ENCODE peak calls at places on chromosomes 7 and 10, in six cellular contexts. F is stimulated activated CD4-positive, alpha-beta T cell treated with anti-CD3 and anti-CD28 coated beads, Interleukin-2, amount 100 ng/mL, for 24 hours; N is adipocyte; E is left kidney; G is endothelial cell; Y is stimulated activated CD8-positive, alpha-beta memory T cell treated with anti-CD3 and anti-CD28 coated beads, Interleukin-4, amount 100 ng/mL, for 48 hours. M is an unnamed sample.

GRCh38 chr10:69731698-69732097 is 70.0 kb upstream of the COL13A1 start:
- DNase-seq in F (no peak), N (no peak), E (no peak), G (no peak), Y (no peak), M (no peak)

GRCh38 chr7:93119191-93119905 is 1.6 kb upstream of the SAMD9 start:
- DNase-seq in F (no peak), N (peak; percentile 46), E (no peak), G (no peak), Y (no peak), M (no peak)

GRCh38 chr10:113177936-113178335 is 227.9 kb downstream of the TCF7L2 start:
- DNase-seq in F (no peak), N (no peak), E (no peak), G (no peak), Y (no peak), M (no peak)

GRCh38 chr7:74403521-74404387 is 50.0 kb upstream of the GTF2IRD1 start:
- DNase-seq in F (no peak), N (no peak), E (no peak), G (no peak), Y (no peak), M (no peak)

GRCh38 chr10:79081353-79082034 is 12.7 kb downstream of the ZMIZ1 start:
- DNase-seq in F (no peak), N (peak; percentile 86), E (no peak), G (no peak), Y (no peak), M (peak; percentile 36)

GRCh38 chr10:100037758-100038315 is 28.1 kb upstream of the DNMBP start:
- DNase-seq in F (no peak), N (no peak), E (no peak), G (no peak), Y (no peak), M (no peak)

GRCh38 chr7:116097365-116098009 is 66.9 kb upstream of the TFEC start:
- DNase-seq in F (no peak), N (peak; percentile 28), E (no peak), G (no peak), Y (no peak), M (no peak)

GRCh38 chr10:78914502-78915330 is 154.1 kb upstream of the ZMIZ1 start:
- DNase-seq in F (no peak), N (no peak), E (no peak), G (no peak), Y (no peak), M (no peak)

GRCh38 chr10:120827251-120827875 is 23.8 kb upstream of the WDR11 start:
- DNase-seq in F (no peak), N (no peak), E (no peak), G (no peak), Y (no peak), M (no peak)

GRCh38 chr7:91288208-91288824 is 24.1 kb downstream of the FZD1 start:
- DNase-seq in F (peak; percentile 38), N (no peak), E (no peak), G (peak; percentile 70), Y (peak; percentile 36), M (no peak)

GRCh38 chr10:73917566-73918305 is 6.8 kb downstream of the PLAU start:
- DNase-seq in F (no peak), N (no peak), E (no peak), G (no peak), Y (no peak), M (no peak)

GRCh38 chr10:35633006-35633980 is 8.8 kb downstream of the FZD8 start:
- DNase-seq in F (no peak), N (no peak), E (no peak), G (no peak), Y (no peak), M (no peak)

GRCh38 chr7:24825931-24826661 is 68.8 kb upstream of the GSDME start:
- DNase-seq in F (no peak), N (peak; percentile 54), E (no peak), G (no peak), Y (no peak), M (no peak)

GRCh38 chr7:112930787-112931186 is 140.6 kb upstream of the TMEM168 start:
- DNase-seq in F (no peak), N (peak; percentile 84), E (no peak), G (no peak), Y (no peak), M (no peak)

GRCh38 chr10:73159038-73159648 is 8.7 kb downstream of the ECD start:
- DNase-seq in F (peak; percentile 57), N (peak; percentile 84), E (peak; percentile 66), G (peak; percentile 54), Y (peak; percentile 72), M (peak; percentile 51)

GRCh38 chr7:155821851-155822250 is 9.6 kb upstream of the SHH start:
- DNase-seq in F (no peak), N (no peak), E (no peak), G (no peak), Y (no peak), M (no peak)

GRCh38 chr7:18257711-18258110 is 230.1 kb upstream of the PRPS1L1 start:
- DNase-seq in F (no peak), N (peak; percentile 83), E (peak; percentile 29), G (no peak), Y (no peak), M (no peak)

GRCh38 chr7:139659922-139660316 is 117.9 kb downstream of the HIPK2 start:
- DNase-seq in F (no peak), N (no peak), E (no peak), G (no peak), Y (no peak), M (no peak)

GRCh38 chr10:24465124-24465874 is 256.4 kb downstream of the KIAA1217 start:
- DNase-seq in F (no peak), N (no peak), E (peak; percentile 51), G (no peak), Y (no peak), M (no peak)

GRCh38 chr10:62594093-62594520 is 210.4 kb upstream of the ADO start:
- DNase-seq in F (peak; percentile 68), N (peak; percentile 86), E (peak; percentile 81), G (peak; percentile 62), Y (peak; percentile 70), M (peak; percentile 57)

GRCh38 chr7:22718911-22719420 is 8.0 kb upstream of the IL6 start:
- DNase-seq in F (no peak), N (peak; percentile 62), E (no peak), G (no peak), Y (no peak), M (no peak)

GRCh38 chr7:101319401-101319800 is 2.2 kb downstream of the IFT22 start:
- DNase-seq in F (no peak), N (no peak), E (no peak), G (no peak), Y (no peak), M (no peak)

GRCh38 chr7:74364061-74364460 is 74.9 kb downstream of the CLIP2 start:
- DNase-seq in F (no peak), N (no peak), E (peak; percentile 29), G (peak; percentile 43), Y (no peak), M (no peak)

GRCh38 chr10:20890009-20890408 is 7.1 kb downstream of the NEBL start:
- DNase-seq in F (no peak), N (no peak), E (peak; percentile 61), G (no peak), Y (no peak), M (no peak)

GRCh38 chr7:98394377-98394836 is 6.5 kb downstream of the BAIAP2L1 start:
- DNase-seq in F (no peak), N (peak; percentile 68), E (no peak), G (no peak), Y (no peak), M (no peak)

GRCh38 chr10:88028654-88029053 is 165.2 kb downstream of the PTEN start:
- DNase-seq in F (no peak), N (no peak), E (peak; percentile 16), G (no peak), Y (no peak), M (no peak)

GRCh38 chr10:125951290-125951689 is 54.9 kb downstream of the FANK1 start:
- DNase-seq in F (no peak), N (no peak), E (no peak), G (no peak), Y (no peak), M (no peak)

GRCh38 chr10:6204063-6204340 is 1.3 kb downstream of the PFKFB3 start:
- DNase-seq in F (peak; percentile 75), N (peak; percentile 54), E (no peak), G (peak; percentile 41), Y (peak; percentile 75), M (no peak)

GRCh38 chr10:91313761-91314520 is 93.5 kb downstream of the PCGF5 start:
- DNase-seq in F (no peak), N (peak; percentile 90), E (peak; percentile 5), G (no peak), Y (no peak), M (peak; percentile 25)

GRCh38 chr7:26007510-26007909 is 144.5 kb upstream of the NFE2L3 start:
- DNase-seq in F (no peak), N (no peak), E (no peak), G (no peak), Y (no peak), M (no peak)

GRCh38 chr10:44832595-44833390 is 78.3 kb upstream of the TMEM72 start:
- DNase-seq in F (no peak), N (peak; percentile 77), E (no peak), G (no peak), Y (no peak), M (no peak)

GRCh38 chr7:102077081-102077480 is 209.6 kb upstream of the SH2B2 start:
- DNase-seq in F (no peak), N (no peak), E (no peak), G (no peak), Y (no peak), M (no peak)

GRCh38 chr7:37198906-37199485 is 249.7 kb downstream of the ELMO1 start:
- DNase-seq in F (peak; percentile 78), N (peak; percentile 93), E (peak; percentile 94), G (peak; percentile 78), Y (peak; percentile 84), M (peak; percentile 80)

M was measured in SK-N-DZ.